ENCODE peak calls at places on chromosomes 11 and 22, in ten cellular contexts. M is epithelial cell of esophagus, B is endothelial cell, J is cardiac muscle cell, R is kidney, A is left ventricle myocardium inferior, X is spleen, E is heart right ventricle, G is fibroblast of villous mesenchyme, C is tibial artery. T is an unnamed sample.

GRCh38 chr11:69437001-69437875 is 44.2 kb upstream of the LINC01488 start:
- DNase-seq in M (peak), B (no peak), J (peak), R (peak), A (no peak), X (peak), E (no peak), G (no peak), C (no peak), T (no peak)

GRCh38 chr11:69644962-69645675 is 4.2 kb downstream of the CCND1 start:
- DNase-seq in M (no peak), B (no peak), J (no peak), R (peak), A (no peak), X (peak), E (no peak), G (no peak), C (no peak), T (no peak)

GRCh38 chr11:43567396-43567975 is 113.1 kb upstream of the HSD17B12 start:
- DNase-seq in M (peak), B (no peak), J (peak), R (no peak), A (no peak), X (no peak), E (no peak), G (peak), C (no peak), T (peak)

GRCh38 chr11:1291295-1292017 is 18.0 kb downstream of the TOLLIP start:
- DNase-seq in M (no peak), B (no peak), J (no peak), R (peak), A (peak), X (peak), E (no peak), G (no peak), C (peak), T (no peak)

GRCh38 chr11:86179646-86180064 is 64.9 kb upstream of the EED start:
- DNase-seq in M (no peak), B (no peak), J (no peak), R (no peak), A (no peak), X (no peak), E (no peak), G (peak), C (no peak), T (no peak)

GRCh38 chr11:1757861-1758610 is 5.7 kb downstream of the CTSD start:
- DNase-seq in M (no peak), B (no peak), J (no peak), R (peak), A (no peak), X (peak), E (no peak), G (no peak), C (no peak), T (no peak)

GRCh38 chr11:74929431-74930363 is 19.2 kb downstream of the XRRA1 start:
- DNase-seq in M (peak), B (peak), J (peak), R (no peak), A (peak), X (no peak), E (peak), G (peak), C (peak), T (peak)

GRCh38 chr11:3217751-3218482 is 696 bp downstream of the MRGPRG start:
- DNase-seq in M (no peak), B (no peak), J (no peak), R (peak), A (peak), X (peak), E (no peak), G (no peak), C (peak), T (no peak)

GRCh38 chr11:76801736-76802135 is 18.6 kb downstream of the TSKU start:
- DNase-seq in M (no peak), B (no peak), J (no peak), R (no peak), A (no peak), X (no peak), E (no peak), G (no peak), C (no peak), T (no peak)

GRCh38 chr11:12079726-12080556 is 30.4 kb upstream of the MICAL2 start:
- DNase-seq in M (peak), B (no peak), J (no peak), R (peak), A (peak), X (no peak), E (peak), G (peak), C (peak), T (peak)

GRCh38 chr11:24386551-24387404 is 110.1 kb upstream of the LUZP2 start:
- DNase-seq in M (peak), B (peak), J (peak), R (no peak), A (no peak), X (no peak), E (no peak), G (peak), C (no peak), T (peak)

GRCh38 chr22:39721456-39722325 is 151.1 kb downstream of the CACNA1I start:
- DNase-seq in M (no peak), B (no peak), J (no peak), R (no peak), A (no peak), X (peak), E (no peak), G (no peak), C (no peak), T (no peak)

GRCh38 chr11:79062814-79063762 is 377.7 kb downstream of the TENM4 start:
- DNase-seq in M (peak), B (peak), J (peak), R (no peak), A (no peak), X (no peak), E (peak), G (no peak), C (no peak), T (no peak)

GRCh38 chr11:94036096-94036495 is 14.9 kb downstream of the HEPHL1 start:
- DNase-seq in M (no peak), B (no peak), J (no peak), R (no peak), A (no peak), X (no peak), E (no peak), G (no peak), C (no peak), T (no peak)

GRCh38 chr11:119474682-119475596 is 52.0 kb upstream of the THY1 start:
- DNase-seq in M (peak), B (peak), J (peak), R (peak), A (peak), X (no peak), E (peak), G (peak), C (peak), T (no peak)

GRCh38 chr11:6932150-6932549 is 5.9 kb downstream of the ZNF215 start:
- DNase-seq in M (no peak), B (no peak), J (no peak), R (no peak), A (no peak), X (no peak), E (no peak), G (no peak), C (no peak), T (no peak)

GRCh38 chr11:33778682-33779081 is 4.4 kb upstream of the FBXO3 start:
- DNase-seq in M (no peak), B (no peak), J (peak), R (no peak), A (no peak), X (no peak), E (no peak), G (peak), C (no peak), T (peak)

GRCh38 chr11:65150513-65151271 is 16.4 kb upstream of the SYVN1 start:
- DNase-seq in M (peak), B (no peak), J (no peak), R (peak), A (peak), X (peak), E (peak), G (peak), C (peak), T (no peak)

GRCh38 chr22:44870021-44870420 is 117.6 kb downstream of the ARHGAP8 start:
- DNase-seq in M (peak), B (no peak), J (peak), R (peak), A (no peak), X (no peak), E (no peak), G (peak), C (no peak), T (no peak)

GRCh38 chr11:78465169-78465942 is 47.7 kb upstream of the GAB2 start:
- DNase-seq in M (no peak), B (no peak), J (no peak), R (peak), A (no peak), X (peak), E (no peak), G (no peak), C (no peak), T (no peak)

GRCh38 chr22:46549971-46550641 is 12.7 kb upstream of the CELSR1 start:
- DNase-seq in M (no peak), B (no peak), J (no peak), R (peak), A (peak), X (peak), E (no peak), G (no peak), C (no peak), T (no peak)

GRCh38 chr11:103624708-103625623 is 411.5 kb upstream of the DDI1 start:
- DNase-seq in M (peak), B (no peak), J (no peak), R (no peak), A (no peak), X (no peak), E (no peak), G (peak), C (no peak), T (peak)

GRCh38 chr11:13278620-13279486 is 1.3 kb downstream of the BMAL1 start:
- DNase-seq in M (peak), B (peak), J (peak), R (peak), A (peak), X (peak), E (no peak), G (no peak), C (no peak), T (no peak)

GRCh38 chr11:64355078-64355940 is 3.7 kb upstream of the RPS6KA4 start:
- DNase-seq in M (peak), B (peak), J (peak), R (peak), A (peak), X (peak), E (peak), G (peak), C (peak), T (peak)

GRCh38 chr11:69000831-69001245 is 12.2 kb downstream of the MRGPRF start:
- DNase-seq in M (peak), B (no peak), J (no peak), R (peak), A (no peak), X (peak), E (no peak), G (peak), C (peak), T (no peak)

GRCh38 chr22:38462960-38463784 is 4.7 kb upstream of the KDELR3 start:
- DNase-seq in M (no peak), B (peak), J (peak), R (peak), A (peak), X (peak), E (peak), G (peak), C (no peak), T (no peak)

GRCh38 chr11:31847761-31848160 is 36.6 kb upstream of the PAX6 start:
- DNase-seq in M (no peak), B (no peak), J (no peak), R (no peak), A (no peak), X (no peak), E (no peak), G (no peak), C (no peak), T (no peak)

GRCh38 chr11:35927730-35928129 is 16.1 kb upstream of the LDLRAD3 start:
- DNase-seq in M (peak), B (no peak), J (no peak), R (peak), A (peak), X (peak), E (no peak), G (peak), C (peak), T (no peak)

GRCh38 chr11:128420277-128420676 is 167.1 kb downstream of the ETS1 start:
- DNase-seq in M (no peak), B (no peak), J (no peak), R (no peak), A (no peak), X (no peak), E (no peak), G (peak), C (no peak), T (no peak)

GRCh38 chr22:17964153-17964552 is 60.2 kb downstream of the MICAL3 start:
- DNase-seq in M (no peak), B (no peak), J (peak), R (peak), A (no peak), X (peak), E (no peak), G (no peak), C (no peak), T (no peak)

GRCh38 chr11:124915541-124916369 is 3.3 kb upstream of the HEPN1 start:
- DNase-seq in M (no peak), B (no peak), J (no peak), R (no peak), A (no peak), X (no peak), E (no peak), G (no peak), C (no peak), T (no peak)

GRCh38 chr11:64935634-64936081 is at the start of gene GPHA2:
- DNase-seq in M (peak), B (peak), J (peak), R (no peak), A (no peak), X (no peak), E (no peak), G (peak), C (no peak), T (no peak)

GRCh38 chr11:94834931-94835330 is 66.8 kb downstream of the AMOTL1 start:
- DNase-seq in M (no peak), B (no peak), J (no peak), R (no peak), A (no peak), X (no peak), E (no peak), G (peak), C (no peak), T (no peak)

GRCh38 chr11:60347084-60347797 is 20.2 kb downstream of the MS4A6E start:
- DNase-seq in M (no peak), B (no peak), J (no peak), R (no peak), A (no peak), X (no peak), E (no peak), G (no peak), C (no peak), T (no peak)

GRCh38 chr11:60348116-60348515 is 21.1 kb downstream of the MS4A6E start:
- DNase-seq in M (no peak), B (no peak), J (no peak), R (no peak), A (no peak), X (no peak), E (no peak), G (no peak), C (no peak), T (no peak)

GRCh38 chr11:60345489-60345888 is 18.4 kb downstream of the MS4A6E start:
- DNase-seq in M (peak), B (peak), J (peak), R (no peak), A (no peak), X (peak), E (peak), G (no peak), C (no peak), T (no peak)

GRCh38 chr11:60344146-60344545 is 17.1 kb downstream of the MS4A6E start:
- DNase-seq in M (no peak), B (no peak), J (no peak), R (no peak), A (no peak), X (no peak), E (no peak), G (no peak), C (no peak), T (no peak)

GRCh38 chr11:60343094-60343704 is 16.1 kb downstream of the MS4A6E start:
- DNase-seq in M (peak), B (no peak), J (peak), R (no peak), A (no peak), X (no peak), E (no peak), G (no peak), C (no peak), T (no peak)
- TF ChIP-seq CTCF in M (peak), B (peak), J (peak), R (peak), A (peak), X (peak), E (peak), G (peak), C (no peak), T (peak)

DNA sequence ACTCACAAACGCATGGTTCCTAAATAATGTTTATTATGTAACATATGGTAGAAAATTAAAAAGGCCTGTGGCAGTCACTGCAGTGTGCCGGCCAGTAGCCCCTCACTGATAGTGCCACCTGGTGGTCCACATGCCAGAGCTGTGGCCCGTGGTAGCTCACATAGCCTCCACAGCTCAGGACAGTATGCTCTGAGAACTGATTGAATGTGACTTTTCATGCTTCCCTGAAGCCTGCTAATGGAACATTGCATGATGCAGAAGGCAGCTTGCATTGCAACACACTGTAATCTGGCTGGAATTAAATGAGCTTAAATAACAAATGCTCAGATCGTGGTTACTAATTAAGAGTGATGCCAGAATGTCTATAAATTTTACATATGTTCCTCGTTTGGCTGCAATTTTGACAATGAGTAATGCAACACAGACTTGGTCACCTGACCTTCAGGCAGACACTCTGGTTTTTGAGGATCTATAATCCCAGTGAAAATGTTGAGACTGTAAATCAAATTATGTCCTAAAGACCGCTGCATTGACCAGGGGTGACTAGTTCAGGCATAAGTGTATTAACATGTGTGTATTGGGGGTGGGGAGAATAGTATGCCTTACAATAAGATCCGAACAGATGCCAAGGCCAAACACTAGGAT is 566.4 kb downstream of the METTL15 start:
- DNase-seq in M (peak), B (peak), J (peak), R (peak), A (no peak), X (no peak), E (no peak), G (peak), C (no peak), T (no peak)
- TF ChIP-seq CTCF in M (no peak), B (no peak), J (peak), R (no peak), A (peak), X (no peak), E (peak), G (peak), C (no peak), T (peak)

DNA sequence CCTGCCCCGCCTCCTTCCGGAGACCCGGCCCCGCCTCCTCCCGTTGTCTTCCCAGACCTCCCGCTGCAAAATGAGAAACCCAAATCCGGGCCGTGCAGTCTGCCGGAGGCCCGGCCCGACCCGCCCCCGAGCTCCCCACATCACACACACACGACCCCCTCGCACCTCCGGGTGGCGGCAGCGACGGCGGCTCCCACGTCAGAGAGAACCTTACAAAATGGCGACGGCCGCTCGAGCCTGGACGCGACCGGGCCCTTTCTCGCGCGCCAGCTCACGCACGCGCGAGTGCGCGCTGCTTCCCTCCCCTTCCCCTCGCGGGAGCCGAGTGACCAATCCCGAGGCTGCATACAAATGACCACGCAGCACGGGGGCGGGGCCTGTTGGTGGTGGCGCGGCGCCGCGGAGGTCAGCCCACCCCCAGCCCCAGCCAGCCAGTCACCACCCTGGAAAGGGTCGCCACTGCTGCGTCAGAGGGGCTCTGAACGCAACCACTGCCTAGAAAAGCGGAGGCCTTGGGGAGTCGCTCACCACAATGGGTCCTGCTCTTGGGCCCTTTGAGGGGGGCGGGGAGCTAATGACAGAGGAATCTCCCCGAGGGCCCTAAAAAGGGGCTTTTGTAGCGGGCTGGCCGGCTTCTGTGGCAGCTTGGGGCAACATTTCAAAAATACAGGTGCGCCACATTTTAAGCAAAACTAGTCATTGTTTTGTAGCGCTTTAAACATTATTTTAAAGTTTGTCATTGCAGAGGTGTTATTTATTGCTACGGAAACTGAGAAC is at the start of gene RBM4B:
- DNase-seq in M (peak), B (peak), J (peak), R (peak), A (peak), X (peak), E (peak), G (peak), C (peak), T (peak)
- TF ChIP-seq CTCF in M (no peak), B (no peak), J (no peak), R (no peak), A (no peak), X (no peak), E (no peak), G (no peak), C (no peak), T (no peak)

DNA sequence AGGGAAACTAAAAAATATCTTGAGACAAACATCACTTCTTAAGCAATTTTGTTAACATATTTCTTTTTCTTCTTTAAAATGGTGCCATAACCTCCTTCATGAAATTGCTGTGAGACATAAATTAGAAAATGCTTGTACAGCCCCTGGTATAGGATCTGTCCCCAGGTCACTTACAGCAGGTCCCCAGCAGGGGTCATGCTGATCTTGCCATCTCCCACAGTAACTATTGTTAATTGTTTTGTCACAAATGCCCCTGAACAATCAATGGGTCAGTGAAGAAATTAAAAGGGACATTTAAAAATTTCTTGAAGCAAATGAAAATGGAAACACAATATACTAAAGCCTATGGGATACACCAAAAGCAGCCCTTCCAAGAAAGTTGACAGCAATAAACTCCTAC is 99.8 kb upstream of the OR4B1 start:
- DNase-seq in M (peak), B (peak), J (no peak), R (no peak), A (no peak), X (no peak), E (no peak), G (no peak), C (no peak), T (no peak)
- TF ChIP-seq CTCF in M (peak), B (peak), J (peak), R (peak), A (peak), X (no peak), E (peak), G (peak), C (no peak), T (peak)

DNA sequence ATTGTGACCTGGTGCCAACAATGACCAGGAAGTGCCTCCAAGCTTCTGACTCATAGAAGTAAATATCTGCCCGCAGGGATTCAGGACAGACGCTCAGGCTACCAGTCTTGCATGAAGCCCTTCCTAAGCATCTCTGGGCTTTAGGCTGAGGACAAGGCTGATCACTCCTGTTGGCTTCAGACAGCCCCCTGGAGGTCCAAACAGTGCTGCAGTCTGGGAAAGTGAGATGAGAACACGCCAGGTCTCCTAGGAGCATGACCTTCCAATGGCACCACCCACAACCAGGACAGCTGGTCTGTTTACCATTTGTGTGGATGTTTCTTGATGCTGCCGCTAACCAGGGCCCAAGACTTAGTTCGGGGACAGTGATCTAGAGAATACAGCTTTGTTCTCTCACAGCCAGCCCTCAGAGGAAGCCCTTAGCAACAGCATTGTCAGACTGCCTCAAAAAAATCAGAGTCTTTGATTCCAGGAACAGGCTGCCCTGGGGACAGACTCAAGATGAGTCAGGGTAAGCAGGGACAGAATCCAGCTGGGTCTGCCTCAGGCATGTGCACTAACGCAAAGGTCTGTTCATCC is 111.2 kb downstream of the ZNF280B start:
- DNase-seq in M (peak), B (peak), J (no peak), R (no peak), A (peak), X (no peak), E (peak), G (peak), C (peak), T (no peak)
- TF ChIP-seq CTCF in M (no peak), B (no peak), J (peak), R (no peak), A (peak), X (no peak), E (no peak), G (peak), C (no peak), T (no peak)